ENCODE peak calls at places on chromosomes 4 and X, in ten cellular contexts. S is kidney, A is GM06990, B is endodermal cell, D is kidney epithelial cell, X is Panc1, C is ovary, R is heart left ventricle, I is esophagus squamous epithelium, Y is upper lobe of left lung. F is an unnamed sample. For H3K36me3, the result is how much of the 10 kb centered on the place peaks cover.

GRCh38 chrX:125293792-125294780 is 25.6 kb upstream of the TEX13C start:
- DNase-seq in R (no peak), I (no peak), C (no peak), Y (no peak), X (no peak), D (no peak), S (no peak), B (no peak), A (no peak), F (no peak)

GRCh38 chrX:120260369-120260768 is 9.8 kb downstream of the ZBTB33 start:
- DNase-seq in R (no peak), X (no peak), B (no peak), A (no peak), S (no peak), D (no peak), I (no peak), C (no peak), Y (no peak), F (no peak)

GRCh38 chr4:180566492-180566891 is 1676.7 kb upstream of the TENM3 start:
- DNase-seq in S (no peak), D (no peak), R (no peak), X (no peak), B (no peak), I (no peak), C (no peak), Y (no peak), A (no peak), F (no peak)

GRCh38 chrX:23779025-23779424 is 3.9 kb upstream of the SAT1 start:
- DNase-seq in Y (no peak), C (no peak), X (no peak), I (no peak), B (no peak), R (no peak), D (no peak), S (no peak), A (no peak), F (no peak)

GRCh38 chr4:6907658-6908191 is 1.9 kb upstream of the TBC1D14 start:
- DNase-seq in S (peak), R (no peak), X (no peak), Y (peak), A (no peak), B (peak), D (no peak), C (no peak), I (no peak), F (peak)

GRCh38 chr4:122914292-122914904 is 8.0 kb downstream of the NUDT6 start:
- DNase-seq in R (no peak), I (no peak), C (no peak), B (no peak), Y (no peak), S (no peak), D (no peak), A (peak), X (no peak), F (no peak)

GRCh38 chrX:147911192-147912022 is at the start of gene FMR1:
- DNase-seq in C (peak), I (peak), A (peak), X (peak), B (peak), R (peak), Y (peak), D (peak), S (peak), F (peak)

GRCh38 chr4:151743128-151743854 is 17.5 kb downstream of the GATB start:
- DNase-seq in S (no peak), I (no peak), A (peak), X (no peak), D (peak), B (no peak), Y (no peak), C (no peak), R (no peak), F (no peak)

GRCh38 chr4:130747842-130748241 is 1651.9 kb downstream of the C4orf33 start:
- DNase-seq in X (no peak), A (no peak), D (no peak), I (no peak), B (no peak), Y (no peak), R (no peak), S (no peak), C (no peak), F (no peak)

GRCh38 chrX:102672876-102673275 is 21.6 kb downstream of the GPRASP1 start:
- DNase-seq in Y (no peak), R (no peak), I (no peak), A (no peak), D (no peak), S (no peak), B (no peak), C (no peak), X (no peak), F (no peak)

GRCh38 chr4:69095301-69095731 is 958 bp upstream of the UGT2B7 start:
- DNase-seq in X (peak), B (no peak), C (no peak), A (no peak), D (peak), S (no peak), Y (no peak), I (no peak), R (no peak), F (no peak)

GRCh38 chr4:145497199-145498149 is 15.8 kb downstream of the SMAD1 start:
- DNase-seq in D (no peak), B (no peak), R (no peak), X (no peak), A (no peak), I (no peak), S (no peak), Y (no peak), C (no peak), F (no peak)

GRCh38 chrX:111095974-111096870 is at the start of gene PAK3:
- DNase-seq in D (peak), I (no peak), C (peak), R (peak), X (no peak), Y (peak), A (no peak), S (peak), B (peak), F (peak)

GRCh38 chr4:11548529-11549176 is 120.0 kb upstream of the HS3ST1 start:
- DNase-seq in Y (no peak), S (no peak), R (no peak), X (no peak), I (no peak), C (no peak), B (no peak), D (peak), A (no peak), F (no peak)

GRCh38 chrX:41785685-41786084 is 61.7 kb downstream of the GPR82 start:
- DNase-seq in S (no peak), A (no peak), I (no peak), D (no peak), B (no peak), X (no peak), R (no peak), Y (no peak), C (no peak), F (no peak)

GRCh38 chr4:121256346-121256745 is 92.2 kb upstream of the TNIP3 start:
- DNase-seq in R (no peak), Y (peak), B (no peak), I (no peak), C (no peak), S (no peak), A (peak), X (no peak), D (peak), F (peak)

GRCh38 chr4:156568041-156568440 is 403.6 kb downstream of the PDGFC start:
- DNase-seq in I (no peak), B (no peak), R (no peak), Y (no peak), X (no peak), S (no peak), C (no peak), D (no peak), A (no peak), F (no peak)

GRCh38 chr4:101356928-101357327 is 9.6 kb upstream of the PPP3CA start:
- DNase-seq in Y (peak), I (no peak), B (no peak), C (no peak), A (no peak), R (no peak), D (peak), S (no peak), X (peak), F (peak)

GRCh38 chr4:146330392-146330791 is 116.1 kb downstream of the REELD1 start:
- DNase-seq in R (no peak), I (no peak), B (no peak), C (no peak), D (no peak), X (no peak), Y (no peak), A (no peak), S (no peak), F (no peak)

GRCh38 chr4:92825785-92826184 is 522.0 kb downstream of the GRID2 start:
- DNase-seq in B (no peak), R (no peak), X (no peak), D (no peak), I (no peak), A (no peak), S (no peak), Y (no peak), C (no peak), F (no peak)

GRCh38 chr4:48227662-48228061 is 42.0 kb downstream of the TEC start:
- DNase-seq in D (no peak), Y (no peak), B (no peak), R (no peak), C (no peak), X (no peak), A (no peak), I (no peak), S (no peak), F (no peak)

GRCh38 chr4:8273450-8273849 is 3.9 kb downstream of the HTRA3 start:
- DNase-seq in X (no peak), I (no peak), D (no peak), S (peak), C (no peak), A (no peak), B (no peak), R (no peak), Y (no peak), F (no peak)

GRCh38 chr4:87823741-87824140 is 9.0 kb upstream of the MEPE start:
- DNase-seq in Y (no peak), B (no peak), C (no peak), R (no peak), I (no peak), D (no peak), X (no peak), S (no peak), A (no peak), F (no peak)

GRCh38 chr4:53653484-53654053 is 62.3 kb upstream of the LNX1 start:
- DNase-seq in C (no peak), X (no peak), R (no peak), I (no peak), Y (peak), D (peak), S (peak), B (no peak), A (peak), F (peak)

GRCh38 chr4:40199999-40200880 is 3.4 kb downstream of the RHOH start:
- DNase-seq in Y (peak), A (peak), C (no peak), B (no peak), R (no peak), D (no peak), S (peak), X (no peak), I (no peak), F (no peak)

GRCh38 chr4:7546809-7547367 is 112.2 kb upstream of the PSAPL1 start:
- DNase-seq in R (no peak), Y (no peak), B (no peak), A (no peak), S (no peak), I (no peak), D (no peak), X (no peak), C (no peak), F (no peak)

GRCh38 chrX:8748855-8749254 is 16.9 kb upstream of the ANOS1 start:
- DNase-seq in I (no peak), A (no peak), R (no peak), D (no peak), B (peak), S (no peak), X (no peak), Y (no peak), C (no peak), F (peak)

GRCh38 chr4:42482516-42483327 is 85.4 kb downstream of the SHISA3 start:
- DNase-seq in I (no peak), X (no peak), C (no peak), Y (no peak), R (no peak), A (no peak), S (no peak), B (no peak), D (no peak), F (no peak)

GRCh38 chrX:33336783-33337182 is 125.4 kb upstream of the DMD start:
- DNase-seq in D (no peak), Y (peak), B (peak), I (no peak), S (no peak), A (no peak), X (no peak), R (peak), C (no peak), F (peak)

GRCh38 chr4:26052663-26053534 is 138.9 kb downstream of the SMIM20 start:
- DNase-seq in B (no peak), Y (no peak), R (no peak), A (no peak), X (no peak), C (no peak), D (no peak), S (no peak), I (no peak), F (no peak)

GRCh38 chr4:22444813-22445212 is 71.1 kb downstream of the ADGRA3 start:
- DNase-seq in C (no peak), S (no peak), Y (no peak), A (no peak), I (no peak), X (no peak), R (no peak), B (no peak), D (no peak), F (no peak)

GRCh38 chr4:19194672-19195071 is 1057.0 kb upstream of the SLIT2 start:
- DNase-seq in A (no peak), B (peak), C (no peak), I (no peak), D (no peak), R (no peak), X (no peak), S (no peak), Y (no peak), F (no peak)

GRCh38 chrX:78769356-78769755 is 21.8 kb downstream of the LPAR4 start:
- DNase-seq in B (no peak), A (no peak), X (no peak), D (no peak), I (no peak), C (no peak), Y (no peak), S (no peak), R (no peak), F (no peak)

GRCh38 chrX:7996414-7996813 is 69.2 kb upstream of the PNPLA4 start:
- DNase-seq in I (no peak), C (no peak), X (peak), Y (no peak), D (no peak), A (no peak), S (no peak), R (no peak), B (peak), F (no peak)

GRCh38 chr4:77865259-77865658 is 2.6 kb downstream of the MRPL1 start:
- DNase-seq in Y (no peak), D (no peak), A (no peak), C (no peak), S (no peak), X (no peak), B (no peak), I (no peak), R (no peak), F (no peak)

GRCh38 chr4:77859256-77859655 is 3.4 kb upstream of the MRPL1 start:
- DNase-seq in D (no peak), S (no peak), B (no peak), X (no peak), Y (no peak), A (no peak), R (no peak), I (no peak), C (no peak), F (no peak)

GRCh38 chr4:77856152-77856551 is 6.5 kb upstream of the MRPL1 start:
- DNase-seq in B (no peak), X (no peak), I (no peak), A (no peak), D (no peak), S (no peak), C (no peak), R (no peak), Y (no peak), F (no peak)

GRCh38 chr4:77862478-77863216 is at the start of gene MRPL1:
- DNase-seq in Y (peak), X (peak), B (peak), C (peak), A (peak), D (peak), S (peak), I (peak), R (peak), F (peak)

GRCh38 chr4:77861500-77861899 is 1.1 kb upstream of the MRPL1 start:
- DNase-seq in X (no peak), B (no peak), I (no peak), Y (no peak), D (no peak), C (no peak), S (no peak), A (no peak), R (no peak), F (no peak)
- H3K4me3 ChIP-seq in X (peak), B (peak), I (peak), Y (peak), D (peak), C (no peak), S (peak), A (peak), R (peak), F (peak)

GRCh38 chr4:106818764-106819163 is 217.3 kb downstream of the DKK2 start:
- DNase-seq in S (no peak), D (no peak), Y (no peak), X (no peak), R (no peak), B (no peak), C (no peak), A (no peak), I (no peak), F (no peak)
- TF ChIP-seq CTCF in S (no peak), D (no peak), Y (no peak), X (no peak), R (no peak), B (peak), C (no peak), A (no peak), I (no peak), F (no peak)

DNA sequence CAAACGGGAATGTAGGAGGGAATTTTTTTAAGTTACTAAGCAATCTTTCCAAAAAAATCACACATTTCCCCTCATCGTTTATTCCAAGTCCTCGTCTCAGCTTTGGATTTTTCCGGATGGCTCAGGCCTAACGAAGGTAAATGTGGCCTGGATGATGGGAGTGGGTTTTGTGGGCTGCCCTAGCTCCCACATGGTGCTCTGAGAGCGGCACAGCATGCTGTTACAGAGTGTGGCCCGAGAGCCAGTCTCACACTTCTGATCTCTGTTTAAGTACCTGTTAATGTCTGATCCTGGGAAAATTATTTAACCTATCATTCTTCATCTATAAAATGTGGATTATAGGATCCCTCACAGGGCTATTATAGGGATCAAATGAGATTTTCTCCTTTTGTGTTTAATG is 38.2 kb upstream of the ADAM29 start:
- DNase-seq in R (no peak), S (no peak), B (peak), C (no peak), X (no peak), D (no peak), A (no peak), I (no peak), Y (no peak), F (no peak)
- H3K36me3 ChIP-seq in R (under half), S (under half), B (under half), C (under half), X (under half), D (under half), A (under half), I (under half), Y (under half), F (under half)

DNA sequence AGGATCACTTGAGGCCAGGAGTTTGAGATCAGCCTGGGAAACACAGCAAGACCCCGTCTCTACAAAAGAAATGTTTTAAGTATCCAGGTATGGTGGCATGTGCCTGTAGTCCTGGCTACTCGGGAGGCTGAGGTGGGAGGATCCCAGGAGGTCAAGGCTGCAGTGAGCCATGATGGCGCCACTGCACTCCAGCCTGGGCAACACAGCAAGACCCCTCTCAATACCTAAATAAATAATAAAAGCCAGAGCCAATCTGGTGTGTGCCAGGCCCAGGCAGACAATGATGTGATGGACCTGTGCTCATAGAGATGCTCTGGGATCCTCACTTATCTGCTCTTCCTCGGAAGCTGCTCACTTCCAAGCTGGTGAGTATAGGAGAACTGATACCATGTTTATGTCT is 18.2 kb upstream of the SASH3 start:
- DNase-seq in Y (no peak), B (no peak), A (no peak), R (no peak), S (no peak), X (no peak), I (no peak), C (no peak), D (no peak), F (no peak)
- H3K4me3 ChIP-seq in Y (no peak), B (no peak), A (no peak), R (no peak), S (no peak), X (no peak), I (no peak), C (no peak), D (no peak), F (no peak)

GRCh38 chr4:114378306-114378903 is 220.2 kb upstream of the UGT8 start:
- DNase-seq in X (no peak), A (no peak), C (no peak), Y (no peak), S (no peak), R (no peak), D (no peak), B (no peak), I (no peak), F (no peak)
- TF ChIP-seq CTCF in X (peak), A (no peak), C (no peak), Y (no peak), S (peak), R (no peak), D (peak), B (peak), I (peak), F (no peak)

GRCh38 chr4:1730532-1731135 is 9.3 kb downstream of the TACC3 start:
- DNase-seq in Y (no peak), R (no peak), S (peak), C (no peak), X (no peak), D (no peak), B (no peak), I (no peak), A (no peak), F (no peak)
- H3K36me3 ChIP-seq in Y (under half), R (under half), S (under half), C (under half), X (under half), D (under half), B (half or more), I (half or more), A (half or more), F (under half)

GRCh38 chr4:119035941-119036737 is 99.5 kb upstream of the MYOZ2 start:
- DNase-seq in A (no peak), X (no peak), I (no peak), D (no peak), S (peak), C (no peak), R (no peak), Y (no peak), B (no peak), F (peak)

GRCh38 chr4:119031218-119031617 is 104.4 kb upstream of the MYOZ2 start:
- DNase-seq in I (no peak), R (no peak), C (no peak), B (no peak), A (no peak), S (no peak), X (no peak), D (no peak), Y (no peak), F (no peak)

GRCh38 chr4:119032921-119033685 is 102.5 kb upstream of the MYOZ2 start:
- DNase-seq in R (no peak), D (no peak), Y (no peak), X (no peak), C (no peak), S (no peak), B (no peak), I (no peak), A (no peak), F (no peak)

GRCh38 chr4:119037709-119038463 is 97.7 kb upstream of the MYOZ2 start:
- DNase-seq in S (no peak), C (no peak), Y (no peak), R (no peak), B (no peak), D (no peak), X (no peak), I (no peak), A (peak), F (no peak)

DNA sequence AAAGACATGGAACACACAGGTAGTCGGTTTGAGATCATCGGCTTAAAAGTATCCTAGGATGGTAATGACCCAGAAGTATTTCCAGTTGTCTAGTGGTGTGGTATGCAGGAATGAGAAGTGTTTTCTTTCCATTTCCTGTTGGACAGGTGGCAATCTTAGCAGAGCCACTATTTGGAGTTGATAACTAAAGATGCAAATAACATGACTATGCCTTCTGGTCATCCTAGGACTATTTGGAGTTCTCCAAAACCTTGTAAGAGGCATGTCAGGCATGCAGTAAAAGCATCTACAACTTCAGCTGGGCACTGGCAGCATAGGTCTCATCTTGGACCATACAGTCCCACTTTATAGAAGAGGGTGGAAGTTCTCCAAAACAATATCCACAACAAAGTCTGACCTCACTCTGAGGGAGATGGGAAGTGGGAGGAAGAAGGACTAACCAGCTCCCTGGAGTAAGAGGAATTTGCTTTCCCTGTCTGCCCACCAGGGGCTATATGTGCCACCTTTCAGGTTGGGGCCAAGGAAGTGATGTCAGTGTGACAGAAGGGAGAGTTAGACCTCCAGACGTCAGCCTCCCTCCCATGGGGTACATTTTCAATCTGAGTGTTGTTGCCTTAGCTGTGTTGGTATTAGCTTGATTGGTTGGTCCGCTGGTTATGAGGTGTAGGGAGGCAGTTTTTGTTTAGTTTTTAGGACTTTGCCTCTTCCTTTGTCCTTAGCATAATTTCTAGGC is 101.2 kb upstream of the MYOZ2 start:
- DNase-seq in R (no peak), Y (no peak), B (peak), I (no peak), X (no peak), A (no peak), D (peak), C (no peak), S (no peak), F (no peak)
- H3K4me3 ChIP-seq in R (no peak), Y (no peak), B (no peak), I (peak), X (no peak), A (no peak), D (no peak), C (no peak), S (no peak), F (no peak)

F was measured in adrenal gland.